ENCODE peak calls at places on chromosomes 12 and 14, in ten cellular contexts. Z is SW480; Q is bronchial epithelial cell; R is activated CD4-positive, alpha-beta T cell treated with anti-CD3 and anti-CD28 coated beads, Interleukin-2, amount 50 U/mL, for 1 hour; E is AG09319; O is NCI-H1436; B is tibial artery; J is choroid plexus epithelial cell; U is NCI-H446 treated with DMSO at 0.1 percent for 48 hours; Y is esophagus squamous epithelium. X is an unnamed sample.

GRCh38 chr14:35374273-35374681 is 30.3 kb downstream of the NFKBIA start:
- DNase-seq in O (no peak), Z (peak), B (peak), J (peak), E (peak), R (no peak), Y (no peak), Q (peak), U (no peak), X (peak)

GRCh38 chr12:121033625-121034349 is 5.3 kb downstream of the OASL start:
- DNase-seq in B (no peak), R (peak), Y (no peak), J (peak), E (peak), Q (peak), Z (peak), U (no peak), O (no peak), X (peak)

GRCh38 chr14:31339743-31340142 is 80.6 kb downstream of the HEATR5A start:
- DNase-seq in U (no peak), J (no peak), Z (no peak), Q (no peak), B (no peak), R (no peak), E (no peak), O (no peak), Y (no peak), X (no peak)

GRCh38 chr14:32564591-32564990 is 235.5 kb downstream of the AKAP6 start:
- DNase-seq in Q (no peak), E (no peak), B (no peak), Z (no peak), J (peak), U (no peak), O (no peak), Y (no peak), R (no peak), X (no peak)

GRCh38 chr12:84994436-84994835 is 41.6 kb downstream of the TSPAN19 start:
- DNase-seq in R (no peak), Z (no peak), O (peak), E (no peak), U (no peak), J (peak), Q (no peak), B (no peak), Y (no peak), X (no peak)

GRCh38 chr14:55438066-55438683 is 2.2 kb downstream of the TBPL2 start:
- DNase-seq in Y (no peak), Z (peak), B (no peak), R (no peak), E (peak), J (peak), U (peak), O (peak), Q (peak), X (peak)

GRCh38 chr14:97634786-97635185 is 837.6 kb downstream of the VRK1 start:
- DNase-seq in E (no peak), B (no peak), Y (no peak), Q (peak), O (peak), R (peak), J (no peak), U (no peak), Z (peak), X (no peak)

GRCh38 chr12:12811343-12811742 is 1.8 kb upstream of the DDX47 start:
- DNase-seq in Z (no peak), B (no peak), Q (no peak), J (no peak), O (no peak), R (no peak), E (no peak), U (no peak), Y (no peak), X (no peak)

GRCh38 chr12:26125451-26126339 is 858 bp upstream of the BHLHE41 start:
- DNase-seq in U (peak), R (peak), O (no peak), E (peak), J (peak), B (peak), Y (peak), Z (peak), Q (peak), X (peak)

GRCh38 chr12:82203076-82203475 is 155.1 kb downstream of the CCDC59 start:
- DNase-seq in R (no peak), Q (peak), J (no peak), O (no peak), U (no peak), B (no peak), Y (no peak), E (no peak), Z (no peak), X (no peak)

GRCh38 chr14:74568896-74569295 is 43.1 kb downstream of the LTBP2 start:
- DNase-seq in Z (no peak), R (no peak), O (no peak), U (no peak), J (no peak), Q (no peak), Y (no peak), E (no peak), B (no peak), X (no peak)

GRCh38 chr14:68938515-68939423 is 40.3 kb downstream of the ACTN1 start:
- DNase-seq in Y (no peak), O (no peak), R (no peak), Z (peak), B (no peak), J (peak), E (no peak), U (no peak), Q (no peak), X (no peak)

GRCh38 chr14:95294834-95295599 is 24.7 kb downstream of the CLMN start:
- DNase-seq in R (no peak), E (no peak), J (peak), U (no peak), Y (no peak), B (peak), Q (peak), O (peak), Z (no peak), X (peak)

GRCh38 chr14:69199786-69200185 is 8.5 kb downstream of the EXD2 start:
- DNase-seq in O (no peak), J (no peak), R (no peak), E (no peak), Z (no peak), U (no peak), Y (no peak), B (no peak), Q (no peak), X (no peak)

GRCh38 chr14:102688290-102688689 is 89.0 kb upstream of the TRAF3 start:
- DNase-seq in Z (no peak), U (no peak), O (no peak), Q (no peak), E (no peak), B (no peak), J (no peak), R (no peak), Y (no peak), X (no peak)

GRCh38 chr14:80798211-80798610 is 143.3 kb downstream of the CEP128 start:
- DNase-seq in B (no peak), J (no peak), Z (no peak), Q (no peak), E (no peak), U (no peak), Y (no peak), R (no peak), O (no peak), X (no peak)

GRCh38 chr12:73623421-73623820 is 914.2 kb upstream of the ATXN7L3B start:
- DNase-seq in R (no peak), Y (no peak), B (no peak), U (no peak), Q (no peak), E (no peak), O (no peak), J (no peak), Z (no peak), X (no peak)

GRCh38 chr14:76926521-76927251 is 100.5 kb downstream of the LRRC74A start:
- DNase-seq in Q (no peak), U (no peak), R (peak), E (no peak), J (peak), B (peak), Y (no peak), O (peak), Z (no peak), X (no peak)

GRCh38 chr12:14213542-14213941 is 151.9 kb upstream of the ATF7IP start:
- DNase-seq in Z (no peak), Q (no peak), E (no peak), R (no peak), U (no peak), J (no peak), B (no peak), Y (no peak), O (no peak), X (no peak)

GRCh38 chr12:128971802-128972201 is 118.5 kb downstream of the GLT1D1 start:
- DNase-seq in U (no peak), Z (no peak), J (no peak), E (no peak), B (no peak), O (peak), Q (no peak), Y (no peak), R (no peak), X (no peak)

GRCh38 chr14:68158640-68159039 is 339.1 kb downstream of the RAD51B start:
- DNase-seq in B (no peak), O (no peak), R (no peak), E (no peak), J (no peak), Q (no peak), Y (no peak), U (no peak), Z (no peak), X (no peak)

GRCh38 chr14:94394594-94395305 is 6.3 kb upstream of the SERPINA1 start:
- DNase-seq in E (no peak), Y (no peak), R (no peak), B (peak), J (peak), O (no peak), Z (no peak), Q (peak), U (no peak), X (no peak)

GRCh38 chr12:47900480-47901129 is 4.2 kb downstream of the VDR start:
- DNase-seq in R (no peak), O (no peak), Y (no peak), Z (peak), J (peak), B (no peak), U (no peak), E (no peak), Q (peak), X (no peak)

GRCh38 chr12:79555006-79555925 is 135.5 kb downstream of the PAWR start:
- DNase-seq in J (peak), E (no peak), B (no peak), Y (no peak), Q (peak), O (no peak), R (no peak), U (no peak), Z (peak), X (no peak)

GRCh38 chr14:103846569-103847438 is 571 bp downstream of the PPP1R13B start:
- DNase-seq in Y (no peak), B (peak), J (no peak), E (no peak), R (peak), O (no peak), Q (peak), Z (peak), U (no peak), X (peak)

GRCh38 chr14:75427482-75428229 is at the start of gene JDP2:
- DNase-seq in U (no peak), Y (no peak), O (no peak), Q (peak), Z (peak), R (peak), E (peak), B (peak), J (peak), X (peak)

X was measured in RWPE1.